ENCODE peak calls at places on chromosome 3, in four cellular contexts. V, Z, U and B are unnamed samples.

GRCh38 chr3:173465112-173465511 is 67.6 kb downstream of the NLGN1 start:
- DNase-seq in V (no peak), U (peak; percentile 28), Z (peak; percentile 39), B (peak; percentile 70)

GRCh38 chr3:123072152-123072551 is 5.3 kb downstream of the PDIA5 start:
- DNase-seq in U (no peak), V (peak; percentile 30), Z (no peak), B (no peak)

GRCh38 chr3:44309500-44309899 is 29.1 kb upstream of the TCAIM start:
- DNase-seq in Z (no peak), V (no peak), U (no peak), B (no peak)

GRCh38 chr3:5388091-5388490 is 200.6 kb downstream of the EDEM1 start:
- DNase-seq in Z (no peak), U (peak; percentile 77), V (no peak), B (peak; percentile 29)

GRCh38 chr3:101842245-101842934 is 6.9 kb upstream of the NFKBIZ start:
- DNase-seq in U (no peak), V (no peak), Z (peak; percentile 57), B (no peak)

GRCh38 chr3:101253429-101253828 is 66.9 kb downstream of the IMPG2 start:
- DNase-seq in U (no peak), V (no peak), Z (no peak), B (peak; percentile 35)

GRCh38 chr3:95813261-95813660 is 1001.1 kb upstream of the EPHA6 start:
- DNase-seq in U (peak; percentile 30), V (no peak), Z (no peak), B (no peak)

GRCh38 chr3:120368172-120368571 is 19.0 kb upstream of the LRRC58 start:
- DNase-seq in U (no peak), Z (no peak), V (no peak), B (no peak)

GRCh38 chr3:128749035-128749434 is 23.1 kb downstream of the RAB7A start:
- DNase-seq in Z (no peak), V (no peak), U (no peak), B (no peak)

GRCh38 chr3:113034011-113034410 is 43.2 kb downstream of the GTPBP8 start:
- DNase-seq in U (peak; percentile 14), Z (no peak), V (no peak), B (peak; percentile 23)

GRCh38 chr3:13828501-13828900 is 51.4 kb downstream of the WNT7A start:
- DNase-seq in Z (no peak), V (no peak), U (no peak), B (no peak)
- TF ChIP-seq CTCF in Z (no peak), V (no peak), U (no peak), B (no peak)

GRCh38 chr3:46629571-46630517 is 17.5 kb downstream of the FAM240A start:
- DNase-seq in V (peak; percentile 83), U (peak; percentile 79), Z (peak; percentile 81), B (peak; percentile 63)
- H3K4me3 ChIP-seq in V (no peak overlapping the region), U (no peak overlapping the region), Z (no peak overlapping the region), B (peak overlapping the region; percentile 5)

GRCh38 chr3:31634485-31634884 is 101.8 kb downstream of the STT3B start:
- DNase-seq in V (no peak), Z (no peak), U (peak; percentile 54), B (peak; percentile 42)
- H3K36me3 ChIP-seq in V (peaks cover 11% of the 10 kb centered on the region), Z (peaks cover 13% of the 10 kb centered on the region), U (peaks cover 18% of the 10 kb centered on the region), B (peaks cover 2% of the 10 kb centered on the region)

DNA sequence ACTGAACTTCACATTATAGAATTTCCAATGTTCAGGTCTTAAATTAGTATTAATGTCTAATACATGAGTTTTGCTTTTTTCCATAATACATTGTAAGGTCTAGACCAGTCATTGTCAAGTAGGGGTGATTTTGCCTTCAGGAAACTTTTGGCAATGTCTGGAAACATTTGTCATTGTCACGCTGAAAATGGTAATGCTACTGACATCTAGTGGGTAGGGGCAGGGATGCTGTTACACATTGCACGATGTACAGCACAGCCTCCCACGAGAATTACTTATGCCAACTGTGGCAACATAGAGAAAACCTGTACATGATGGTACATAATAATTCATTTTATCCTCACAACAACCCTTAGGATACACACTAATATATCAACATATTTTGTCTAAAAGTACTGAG is 384.1 kb downstream of the CADM2 start:
- DNase-seq in U (peak; percentile 69), V (no peak), Z (peak; percentile 68), B (peak; percentile 37)
- TF ChIP-seq CTCF in U (peak; percentile 87), V (peak; percentile 19), Z (peak; percentile 63), B (peak; percentile 56)

GRCh38 chr3:71268462-71268999 is 315.0 kb downstream of the FOXP1 start:
- DNase-seq in V (no peak), U (no peak), Z (no peak), B (no peak)

GRCh38 chr3:71266875-71267274 is 316.7 kb downstream of the FOXP1 start:
- DNase-seq in V (no peak), U (peak; percentile 49), Z (no peak), B (no peak)

GRCh38 chr3:71276531-71276930 is 307.0 kb downstream of the FOXP1 start:
- DNase-seq in U (no peak), V (no peak), Z (no peak), B (no peak)

GRCh38 chr3:71269896-71270295 is 313.6 kb downstream of the FOXP1 start:
- DNase-seq in V (no peak), Z (no peak), U (no peak), B (no peak)

DNA sequence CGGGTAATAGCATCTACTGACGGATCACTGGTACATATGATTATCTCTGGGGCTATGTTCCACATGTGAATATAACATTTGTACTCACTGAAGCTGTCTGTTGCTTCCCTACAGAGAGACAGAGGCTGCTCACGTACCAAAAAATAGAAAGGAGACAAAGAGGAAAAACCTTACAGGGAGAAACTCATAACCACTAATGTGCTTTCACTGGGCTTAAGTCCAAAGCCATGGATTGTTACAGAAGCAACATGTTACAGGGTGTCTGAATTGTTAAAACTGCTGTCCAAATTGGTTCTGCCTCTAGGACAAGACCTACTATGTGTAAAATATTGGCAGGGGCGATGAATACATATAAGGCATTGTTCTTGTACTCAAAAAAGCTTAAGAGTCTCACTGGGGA is 311.9 kb downstream of the FOXP1 start:
- DNase-seq in V (no peak), Z (no peak), U (no peak), B (no peak)
- H3K4me3 ChIP-seq in V (no peak overlapping the region), Z (no peak overlapping the region), U (no peak overlapping the region), B (no peak overlapping the region)

GRCh38 chr3:134365766-134366065 is 8.5 kb downstream of the AMOTL2 start:
- DNase-seq in V (no peak), Z (no peak), U (no peak), B (no peak)

GRCh38 chr3:134363381-134363755 is 10.9 kb downstream of the AMOTL2 start:
- DNase-seq in U (no peak), Z (no peak), V (peak; percentile 12), B (no peak)

GRCh38 chr3:134364936-134365765 is 9.1 kb downstream of the AMOTL2 start:
- DNase-seq in V (no peak), Z (peak; percentile 54), U (no peak), B (no peak)

GRCh38 chr3:134362670-134363380 is 11.4 kb downstream of the AMOTL2 start:
- DNase-seq in Z (no peak), U (no peak), V (peak; percentile 4), B (no peak)

DNA sequence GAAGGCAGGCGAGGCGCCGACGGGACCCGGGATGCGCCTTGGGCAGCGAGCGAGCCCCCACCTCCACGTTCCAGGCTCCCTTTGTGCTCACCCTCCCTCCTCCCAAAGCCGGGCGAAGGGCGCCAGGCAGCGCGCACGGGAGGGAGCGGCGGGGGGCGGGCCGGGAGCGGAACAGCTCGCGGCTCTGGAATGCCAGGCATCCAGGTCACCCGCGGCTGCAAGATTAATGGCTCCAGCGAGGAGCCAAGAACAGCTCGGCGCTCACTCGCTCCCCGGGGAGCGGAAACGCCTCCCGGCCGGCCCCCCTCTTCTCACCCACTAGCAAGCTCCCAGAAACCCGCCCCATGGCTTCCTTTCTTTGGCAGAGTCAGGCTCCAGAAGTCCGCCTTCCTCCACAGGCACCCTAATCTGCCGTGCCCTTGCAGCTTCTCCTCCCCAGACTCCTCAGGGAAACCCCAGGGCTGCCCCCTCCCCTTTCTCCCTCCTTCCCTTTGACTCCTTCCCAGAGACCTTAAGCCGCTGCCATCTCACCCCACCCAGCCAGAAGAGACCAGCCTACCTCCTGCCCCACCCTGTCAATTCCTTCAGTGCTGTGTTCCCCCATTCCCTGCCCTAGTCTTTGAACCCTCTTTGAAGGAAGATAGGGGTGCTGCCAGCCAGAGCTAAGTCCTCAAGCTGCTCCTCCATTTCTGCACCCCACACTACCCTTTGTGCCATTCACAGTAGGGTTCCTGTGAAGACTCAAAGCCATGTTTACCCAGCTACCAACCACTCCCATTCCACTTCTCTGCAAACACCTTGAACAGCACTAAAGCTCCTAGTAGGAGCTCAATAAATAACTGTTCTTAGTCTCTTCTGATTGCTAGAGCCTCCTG is 9.9 kb downstream of the AMOTL2 start:
- DNase-seq in Z (peak; percentile 99), U (peak; percentile 94), V (peak; percentile 91), B (peak; percentile 83)
- H3K36me3 ChIP-seq in Z (peaks cover 86% of the 10 kb centered on the region), U (peaks cover 68% of the 10 kb centered on the region), V (peaks cover 15% of the 10 kb centered on the region), B (peaks cover 67% of the 10 kb centered on the region)

GRCh38 chr3:64444619-64445317 is 219.5 kb upstream of the PRICKLE2 start:
- DNase-seq in U (no peak), V (peak; percentile 14), Z (no peak), B (no peak)
- TF ChIP-seq CTCF in U (no peak), V (no peak), Z (no peak), B (no peak)

GRCh38 chr3:32003380-32003779 is 21.8 kb downstream of the ZNF860 start:
- DNase-seq in Z (no peak), U (no peak), V (no peak), B (no peak)

GRCh38 chr3:32000877-32001276 is 19.3 kb downstream of the ZNF860 start:
- DNase-seq in Z (no peak), U (no peak), V (no peak), B (no peak)

GRCh38 chr3:31999902-32000439 is 18.4 kb downstream of the ZNF860 start:
- DNase-seq in Z (no peak), V (no peak), U (no peak), B (no peak)

GRCh38 chr3:32002536-32003368 is 21.2 kb downstream of the ZNF860 start:
- DNase-seq in V (no peak), Z (no peak), U (no peak), B (no peak)

GRCh38 chr3:32004111-32004790 is 22.7 kb downstream of the ZNF860 start:
- DNase-seq in V (no peak), U (peak; percentile 51), Z (no peak), B (peak; percentile 44)
- H3K4me3 ChIP-seq in V (no peak overlapping the region), U (no peak overlapping the region), Z (no peak overlapping the region), B (no peak overlapping the region)

DNA sequence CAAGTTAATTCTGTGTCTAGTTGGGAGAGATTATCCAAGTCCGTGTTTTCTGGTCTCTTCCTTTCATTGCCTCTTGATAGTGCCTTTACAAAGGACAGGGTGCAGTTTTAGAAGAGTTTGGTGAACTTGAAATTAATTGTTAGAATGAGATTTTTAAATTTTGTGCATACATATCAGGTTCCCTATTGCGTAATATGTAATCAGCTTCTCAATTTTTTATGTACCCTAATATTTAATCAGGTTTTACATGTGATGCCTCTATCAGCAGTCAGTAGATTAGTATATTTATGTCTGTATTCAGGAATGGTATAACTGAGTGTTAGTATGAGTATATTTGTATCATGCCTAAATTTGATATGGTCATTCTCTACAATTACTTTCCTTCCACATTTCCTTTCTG is 4.9 kb downstream of the SEC62 start:
- DNase-seq in V (no peak), U (no peak), Z (no peak), B (no peak)
- H3K36me3 ChIP-seq in V (peaks cover 4% of the 10 kb centered on the region), U (peaks cover 24% of the 10 kb centered on the region), Z (peaks cover 10% of the 10 kb centered on the region), B (no peaks in the 10 kb centered on the region)